ENCODE peak calls at places on chromosomes 3 and 15, in nine cellular contexts. V is Daoy; T is GF-D8; A is AG10803; K is stimulated activated CD4-positive, alpha-beta T cell treated with anti-CD3 and anti-CD28 coated beads, TNF-alpha, amount 100 ng/mL, for 4 hours; X is H7; Y is RPMI8226; C is NCI-H2029 treated with DMSO at 0.1 percent for 48 hours; J is GM23338. R is an unnamed sample.

GRCh38 chr3:17074559-17074958 is 189.8 kb downstream of the PLCL2 start:
- DNase-seq in V (no peak), T (no peak), A (no peak), K (no peak), X (no peak), Y (no peak), C (no peak), J (no peak), R (no peak)

GRCh38 chr3:59133350-59133749 is 83.5 kb upstream of the CFAP20DC start:
- DNase-seq in V (no peak), T (no peak), A (peak), K (no peak), X (no peak), Y (no peak), C (no peak), J (no peak), R (no peak)

GRCh38 chr15:101029971-101030661 is 111.0 kb downstream of the LRRK1 start:
- DNase-seq in V (no peak), T (no peak), A (no peak), K (no peak), X (peak), Y (no peak), C (no peak), J (no peak), R (peak)

GRCh38 chr3:155079795-155080546 is at the start of gene MME:
- DNase-seq in V (peak), T (no peak), A (peak), K (no peak), X (peak), Y (peak), C (peak), J (peak), R (peak)

GRCh38 chr15:97235285-97235985 is 725.1 kb upstream of the ARRDC4 start:
- DNase-seq in V (peak), T (no peak), A (peak), K (no peak), X (peak), Y (peak), C (peak), J (peak), R (peak)

GRCh38 chr3:22474706-22475470 is 723.9 kb upstream of the ZNF385D start:
- DNase-seq in V (no peak), T (no peak), A (peak), K (no peak), X (no peak), Y (no peak), C (no peak), J (no peak), R (peak)

GRCh38 chr3:114834175-114834940 is 312.7 kb downstream of the ZBTB20 start:
- DNase-seq in V (no peak), T (no peak), A (no peak), K (no peak), X (no peak), Y (no peak), C (no peak), J (no peak), R (no peak)

GRCh38 chr3:183298708-183299153 is 45.7 kb downstream of the B3GNT5 start:
- DNase-seq in V (peak), T (peak), A (peak), K (no peak), X (peak), Y (no peak), C (no peak), J (peak), R (peak)

GRCh38 chr15:81113204-81113657 is 20.8 kb upstream of the CFAP161 start:
- DNase-seq in V (no peak), T (no peak), A (no peak), K (no peak), X (no peak), Y (no peak), C (no peak), J (no peak), R (no peak)

GRCh38 chr3:169400874-169401273 is 262.6 kb downstream of the MECOM start:
- DNase-seq in V (peak), T (no peak), A (no peak), K (no peak), X (no peak), Y (no peak), C (no peak), J (no peak), R (peak)

GRCh38 chr15:60338810-60339209 is 59.0 kb downstream of the ANXA2 start:
- DNase-seq in V (no peak), T (no peak), A (no peak), K (no peak), X (no peak), Y (no peak), C (no peak), J (no peak), R (peak)

GRCh38 chr3:40528426-40528825 is 3.7 kb downstream of the ZNF621 start:
- DNase-seq in V (no peak), T (no peak), A (no peak), K (no peak), X (no peak), Y (no peak), C (no peak), J (no peak), R (no peak)

GRCh38 chr15:82543155-82543554 is 2.9 kb upstream of the RPS17 start:
- DNase-seq in V (peak), T (no peak), A (peak), K (no peak), X (peak), Y (peak), C (no peak), J (peak), R (peak)